ENCODE peak calls at places on chromosome 17, in ten cellular contexts. One of them, this sample, is unnamed.

GRCh38 chr17:49715717-49716279 is 8.0 kb upstream of the SLC35B1 start:
- DNase-seq in GM12865: no peak
- DNase-seq in brain microvascular endothelial cell: no peak
- DNase-seq in heart left ventricle: no peak
- DNase-seq in upper lobe of right lung: no peak
- DNase-seq in kidney epithelial cell: no peak
- DNase-seq in suprapubic skin: no peak
- DNase-seq in A549: no peak
- DNase-seq in DND-41: no peak
- DNase-seq in ascending aorta: no peak
- DNase-seq in this sample: no peak

GRCh38 chr17:9021158-9021984 is at the start of gene NTN1:
- DNase-seq in GM12865: peak
- DNase-seq in brain microvascular endothelial cell: no peak
- DNase-seq in heart left ventricle: peak
- DNase-seq in upper lobe of right lung: peak
- DNase-seq in kidney epithelial cell: no peak
- DNase-seq in suprapubic skin: peak
- DNase-seq in A549: no peak
- DNase-seq in DND-41: peak
- DNase-seq in ascending aorta: no peak
- DNase-seq in this sample: no peak

GRCh38 chr17:83081561-83082201 is 2.3 kb downstream of the METRNL start:
- DNase-seq in GM12865: no peak
- DNase-seq in brain microvascular endothelial cell: no peak
- DNase-seq in heart left ventricle: no peak
- DNase-seq in upper lobe of right lung: no peak
- DNase-seq in kidney epithelial cell: no peak
- DNase-seq in suprapubic skin: peak
- DNase-seq in A549: no peak
- DNase-seq in DND-41: no peak
- DNase-seq in ascending aorta: no peak
- DNase-seq in this sample: no peak

GRCh38 chr17:72515291-72516065 is 394.7 kb downstream of the SOX9 start:
- DNase-seq in GM12865: peak
- DNase-seq in brain microvascular endothelial cell: peak
- DNase-seq in heart left ventricle: no peak
- DNase-seq in upper lobe of right lung: no peak
- DNase-seq in kidney epithelial cell: no peak
- DNase-seq in suprapubic skin: no peak
- DNase-seq in A549: no peak
- DNase-seq in DND-41: no peak
- DNase-seq in ascending aorta: no peak
- DNase-seq in this sample: peak

GRCh38 chr17:58643147-58643546 is 48.7 kb downstream of the TEX14 start:
- DNase-seq in GM12865: no peak
- DNase-seq in brain microvascular endothelial cell: peak
- DNase-seq in heart left ventricle: no peak
- DNase-seq in upper lobe of right lung: no peak
- DNase-seq in kidney epithelial cell: peak
- DNase-seq in suprapubic skin: no peak
- DNase-seq in A549: peak
- DNase-seq in DND-41: no peak
- DNase-seq in ascending aorta: no peak
- DNase-seq in this sample: no peak

GRCh38 chr17:38511126-38512108 is 83.2 kb downstream of the ARHGAP23 start:
- DNase-seq in GM12865: no peak
- DNase-seq in brain microvascular endothelial cell: no peak
- DNase-seq in heart left ventricle: no peak
- DNase-seq in upper lobe of right lung: no peak
- DNase-seq in kidney epithelial cell: peak
- DNase-seq in suprapubic skin: no peak
- DNase-seq in A549: no peak
- DNase-seq in DND-41: no peak
- DNase-seq in ascending aorta: no peak
- DNase-seq in this sample: no peak

GRCh38 chr17:79521225-79521624 is 89.6 kb downstream of the RBFOX3 start:
- DNase-seq in GM12865: no peak
- DNase-seq in brain microvascular endothelial cell: no peak
- DNase-seq in heart left ventricle: no peak
- DNase-seq in upper lobe of right lung: no peak
- DNase-seq in kidney epithelial cell: no peak
- DNase-seq in suprapubic skin: no peak
- DNase-seq in A549: no peak
- DNase-seq in DND-41: no peak
- DNase-seq in ascending aorta: no peak
- DNase-seq in this sample: no peak

GRCh38 chr17:64213995-64214507 is 49.0 kb downstream of the TEX2 start:
- DNase-seq in GM12865: no peak
- DNase-seq in brain microvascular endothelial cell: peak
- DNase-seq in heart left ventricle: no peak
- DNase-seq in upper lobe of right lung: no peak
- DNase-seq in kidney epithelial cell: peak
- DNase-seq in suprapubic skin: no peak
- DNase-seq in A549: no peak
- DNase-seq in DND-41: no peak
- DNase-seq in ascending aorta: no peak
- DNase-seq in this sample: peak

GRCh38 chr17:42183741-42184711 is 1.2 kb downstream of the HCRT start:
- DNase-seq in GM12865: peak
- DNase-seq in brain microvascular endothelial cell: peak
- DNase-seq in heart left ventricle: peak
- DNase-seq in upper lobe of right lung: peak
- DNase-seq in kidney epithelial cell: peak
- DNase-seq in suprapubic skin: peak
- DNase-seq in A549: peak
- DNase-seq in DND-41: peak
- DNase-seq in ascending aorta: no peak
- DNase-seq in this sample: no peak

GRCh38 chr17:46901291-46901690 is 21.7 kb upstream of the GOSR2 start:
- DNase-seq in GM12865: no peak
- DNase-seq in brain microvascular endothelial cell: no peak
- DNase-seq in heart left ventricle: no peak
- DNase-seq in upper lobe of right lung: peak
- DNase-seq in kidney epithelial cell: no peak
- DNase-seq in suprapubic skin: no peak
- DNase-seq in A549: no peak
- DNase-seq in DND-41: no peak
- DNase-seq in ascending aorta: no peak
- DNase-seq in this sample: no peak

DNA sequence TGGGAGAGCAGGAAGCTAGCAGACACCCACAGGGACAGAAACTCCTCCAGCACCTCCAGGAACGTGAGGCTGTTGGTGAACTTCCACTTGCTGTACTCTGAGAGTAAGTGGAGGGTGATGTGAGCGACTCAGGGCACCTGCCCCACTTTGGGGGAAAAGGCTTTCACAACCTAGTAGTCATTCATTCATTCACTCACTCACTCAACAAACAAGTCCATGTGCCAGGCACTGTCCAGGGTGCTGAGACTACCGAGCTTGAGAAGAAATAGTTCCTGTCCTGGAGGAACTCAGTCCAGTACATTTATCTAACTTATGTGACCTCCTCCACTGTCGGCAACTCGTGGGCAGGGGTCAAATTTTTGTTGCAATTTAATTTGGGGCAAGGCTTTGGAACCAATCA is 26.6 kb downstream of the LGALS9 start:
- DNase-seq in GM12865: no peak
- DNase-seq in brain microvascular endothelial cell: peak
- DNase-seq in heart left ventricle: no peak
- DNase-seq in upper lobe of right lung: peak
- DNase-seq in kidney epithelial cell: no peak
- DNase-seq in suprapubic skin: no peak
- DNase-seq in A549: no peak
- DNase-seq in DND-41: peak
- DNase-seq in ascending aorta: no peak
- DNase-seq in this sample: no peak
- H3K4me3 ChIP-seq in GM12865: no peak
- H3K4me3 ChIP-seq in brain microvascular endothelial cell: no peak
- H3K4me3 ChIP-seq in heart left ventricle: no peak
- H3K4me3 ChIP-seq in upper lobe of right lung: no peak
- H3K4me3 ChIP-seq in kidney epithelial cell: no peak
- H3K4me3 ChIP-seq in suprapubic skin: no peak
- H3K4me3 ChIP-seq in A549: no peak
- H3K4me3 ChIP-seq in DND-41: no peak
- H3K4me3 ChIP-seq in ascending aorta: no peak
- H3K4me3 ChIP-seq in this sample: no peak

GRCh38 chr17:75753514-75754377 is 11.2 kb downstream of the GALK1 start:
- DNase-seq in GM12865: peak
- DNase-seq in brain microvascular endothelial cell: peak
- DNase-seq in heart left ventricle: peak
- DNase-seq in upper lobe of right lung: peak
- DNase-seq in kidney epithelial cell: no peak
- DNase-seq in suprapubic skin: peak
- DNase-seq in A549: no peak
- DNase-seq in DND-41: peak
- DNase-seq in ascending aorta: no peak
- DNase-seq in this sample: no peak
- TF ChIP-seq CTCF in GM12865: peak
- TF ChIP-seq CTCF in brain microvascular endothelial cell: peak
- TF ChIP-seq CTCF in heart left ventricle: peak
- TF ChIP-seq CTCF in upper lobe of right lung: peak
- TF ChIP-seq CTCF in kidney epithelial cell: peak
- TF ChIP-seq CTCF in suprapubic skin: peak
- TF ChIP-seq CTCF in A549: no peak
- TF ChIP-seq CTCF in DND-41: peak
- TF ChIP-seq CTCF in ascending aorta: peak
- TF ChIP-seq CTCF in this sample: peak

GRCh38 chr17:52388941-52389340 is 230.4 kb upstream of the CA10 start:
- DNase-seq in GM12865: no peak
- DNase-seq in brain microvascular endothelial cell: no peak
- DNase-seq in heart left ventricle: no peak
- DNase-seq in upper lobe of right lung: no peak
- DNase-seq in kidney epithelial cell: no peak
- DNase-seq in suprapubic skin: no peak
- DNase-seq in A549: no peak
- DNase-seq in DND-41: no peak
- DNase-seq in ascending aorta: no peak
- DNase-seq in this sample: no peak

GRCh38 chr17:52384695-52385094 is 226.2 kb upstream of the CA10 start:
- DNase-seq in GM12865: no peak
- DNase-seq in brain microvascular endothelial cell: no peak
- DNase-seq in heart left ventricle: no peak
- DNase-seq in upper lobe of right lung: no peak
- DNase-seq in kidney epithelial cell: no peak
- DNase-seq in suprapubic skin: no peak
- DNase-seq in A549: no peak
- DNase-seq in DND-41: no peak
- DNase-seq in ascending aorta: no peak
- DNase-seq in this sample: no peak

GRCh38 chr17:52378860-52379259 is 220.3 kb upstream of the CA10 start:
- DNase-seq in GM12865: no peak
- DNase-seq in brain microvascular endothelial cell: no peak
- DNase-seq in heart left ventricle: no peak
- DNase-seq in upper lobe of right lung: no peak
- DNase-seq in kidney epithelial cell: no peak
- DNase-seq in suprapubic skin: no peak
- DNase-seq in A549: no peak
- DNase-seq in DND-41: no peak
- DNase-seq in ascending aorta: no peak
- DNase-seq in this sample: no peak

GRCh38 chr17:52383493-52384100 is 225.1 kb upstream of the CA10 start:
- DNase-seq in GM12865: peak
- DNase-seq in brain microvascular endothelial cell: peak
- DNase-seq in heart left ventricle: peak
- DNase-seq in upper lobe of right lung: no peak
- DNase-seq in kidney epithelial cell: peak
- DNase-seq in suprapubic skin: no peak
- DNase-seq in A549: peak
- DNase-seq in DND-41: peak
- DNase-seq in ascending aorta: no peak
- DNase-seq in this sample: peak
- H3K4me3 ChIP-seq in GM12865: no peak
- H3K4me3 ChIP-seq in brain microvascular endothelial cell: no peak
- H3K4me3 ChIP-seq in heart left ventricle: no peak
- H3K4me3 ChIP-seq in upper lobe of right lung: no peak
- H3K4me3 ChIP-seq in kidney epithelial cell: no peak
- H3K4me3 ChIP-seq in suprapubic skin: no peak
- H3K4me3 ChIP-seq in A549: no peak
- H3K4me3 ChIP-seq in DND-41: no peak
- H3K4me3 ChIP-seq in ascending aorta: no peak
- H3K4me3 ChIP-seq in this sample: no peak

GRCh38 chr17:13417551-13417950 is 184.2 kb downstream of the HS3ST3A1 start:
- DNase-seq in GM12865: no peak
- DNase-seq in brain microvascular endothelial cell: no peak
- DNase-seq in heart left ventricle: no peak
- DNase-seq in upper lobe of right lung: no peak
- DNase-seq in kidney epithelial cell: no peak
- DNase-seq in suprapubic skin: no peak
- DNase-seq in A549: no peak
- DNase-seq in DND-41: no peak
- DNase-seq in ascending aorta: no peak
- DNase-seq in this sample: no peak

GRCh38 chr17:13418891-13419290 is 182.8 kb downstream of the HS3ST3A1 start:
- DNase-seq in GM12865: no peak
- DNase-seq in brain microvascular endothelial cell: no peak
- DNase-seq in heart left ventricle: no peak
- DNase-seq in upper lobe of right lung: no peak
- DNase-seq in kidney epithelial cell: no peak
- DNase-seq in suprapubic skin: no peak
- DNase-seq in A549: no peak
- DNase-seq in DND-41: no peak
- DNase-seq in ascending aorta: no peak
- DNase-seq in this sample: no peak

GRCh38 chr17:13416748-13417363 is 184.9 kb downstream of the HS3ST3A1 start:
- DNase-seq in GM12865: no peak
- DNase-seq in brain microvascular endothelial cell: no peak
- DNase-seq in heart left ventricle: no peak
- DNase-seq in upper lobe of right lung: no peak
- DNase-seq in kidney epithelial cell: no peak
- DNase-seq in suprapubic skin: no peak
- DNase-seq in A549: no peak
- DNase-seq in DND-41: no peak
- DNase-seq in ascending aorta: no peak
- DNase-seq in this sample: no peak

GRCh38 chr17:13413001-13413400 is 188.7 kb downstream of the HS3ST3A1 start:
- DNase-seq in GM12865: no peak
- DNase-seq in brain microvascular endothelial cell: peak
- DNase-seq in heart left ventricle: no peak
- DNase-seq in upper lobe of right lung: no peak
- DNase-seq in kidney epithelial cell: no peak
- DNase-seq in suprapubic skin: no peak
- DNase-seq in A549: no peak
- DNase-seq in DND-41: no peak
- DNase-seq in ascending aorta: no peak
- DNase-seq in this sample: no peak

DNA sequence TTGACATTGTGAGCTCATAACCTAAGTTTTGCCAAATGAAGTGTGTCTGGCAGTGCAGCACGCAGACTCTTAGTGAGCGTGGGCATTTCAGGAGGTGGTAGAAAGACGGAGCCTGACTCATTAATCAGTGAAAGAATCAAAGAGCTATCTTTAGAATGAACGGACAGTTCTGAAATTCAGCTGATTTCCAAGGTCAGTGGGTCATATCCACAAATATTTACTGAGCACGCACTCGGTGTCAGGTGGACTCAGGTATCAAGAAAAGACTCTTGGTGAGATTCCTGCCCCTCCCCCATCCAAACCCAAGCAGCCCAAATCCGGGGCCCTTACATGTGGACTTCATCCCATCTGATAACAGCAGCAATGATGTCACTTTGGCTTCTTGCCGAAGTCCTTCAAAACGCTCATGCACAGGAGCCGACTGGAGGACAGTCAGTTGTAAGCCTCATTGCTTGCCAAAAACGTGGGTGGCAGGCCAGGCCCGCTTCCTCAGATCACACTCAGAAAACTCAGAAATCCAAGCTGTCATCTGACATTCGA is 185.8 kb downstream of the HS3ST3A1 start:
- DNase-seq in GM12865: no peak
- DNase-seq in brain microvascular endothelial cell: peak
- DNase-seq in heart left ventricle: peak
- DNase-seq in upper lobe of right lung: peak
- DNase-seq in kidney epithelial cell: no peak
- DNase-seq in suprapubic skin: no peak
- DNase-seq in A549: no peak
- DNase-seq in DND-41: no peak
- DNase-seq in ascending aorta: no peak
- DNase-seq in this sample: no peak
- TF ChIP-seq CTCF in GM12865: no peak
- TF ChIP-seq CTCF in brain microvascular endothelial cell: no peak
- TF ChIP-seq CTCF in heart left ventricle: no peak
- TF ChIP-seq CTCF in upper lobe of right lung: no peak
- TF ChIP-seq CTCF in kidney epithelial cell: no peak
- TF ChIP-seq CTCF in suprapubic skin: no peak
- TF ChIP-seq CTCF in A549: no peak
- TF ChIP-seq CTCF in DND-41: no peak
- TF ChIP-seq CTCF in ascending aorta: no peak
- TF ChIP-seq CTCF in this sample: no peak

This sample was measured in epithelial cell of proximal tubule.